ENCODE peak calls at places on chromosomes 4 and X, in five cellular contexts. F, K, P, H and L are unnamed samples.

GRCh38 chrX:12011075-12011474 is 127.2 kb upstream of the FRMPD4 start:
- DNase-seq in F (peak; percentile 68), K (no peak), P (no peak), H (peak; percentile 29), L (no peak)

GRCh38 chr4:11106769-11107168 is 321.9 kb downstream of the HS3ST1 start:
- DNase-seq in F (peak; percentile 15), K (no peak), P (no peak), H (no peak), L (no peak)

GRCh38 chrX:47191331-47191730 is 2.3 kb upstream of the UBA1 start:
- DNase-seq in F (peak; percentile 12), K (no peak), P (peak; percentile 47), H (no peak), L (peak; percentile 45)

GRCh38 chrX:72305286-72306084 is at the start of gene CITED1:
- DNase-seq in F (no peak), K (no peak), P (no peak), H (no peak), L (no peak)

GRCh38 chr4:8901335-8901734 is 29.7 kb upstream of the HMX1 start:
- DNase-seq in F (no peak), K (no peak), P (no peak), H (no peak), L (no peak)

GRCh38 chr4:44553143-44553542 is 98.3 kb downstream of the YIPF7 start:
- DNase-seq in F (no peak), K (no peak), P (no peak), H (no peak), L (no peak)

GRCh38 chrX:103688949-103689348 is 2.5 kb upstream of the MORF4L2 start:
- DNase-seq in F (peak; percentile 45), K (no peak), P (no peak), H (no peak), L (no peak)

GRCh38 chrX:138011461-138011860 is 445.5 kb downstream of the ZIC3 start:
- DNase-seq in F (no peak), K (peak; percentile 49), P (no peak), H (no peak), L (no peak)

GRCh38 chrX:50903387-50904027 is 7.0 kb upstream of the BMP15 start:
- DNase-seq in F (peak; percentile 38), K (no peak), P (no peak), H (no peak), L (peak; percentile 34)

GRCh38 chrX:136711147-136711546 is 63.2 kb downstream of the CD40LG start:
- DNase-seq in F (peak; percentile 53), K (no peak), P (peak; percentile 35), H (no peak), L (peak; percentile 13)

GRCh38 chr4:168917150-168917779 is 92.8 kb downstream of the CBR4 start:
- DNase-seq in F (peak; percentile 71), K (no peak), P (no peak), H (no peak), L (no peak)

GRCh38 chr4:153467897-153468262 is 1.7 kb downstream of the TMEM131L start:
- DNase-seq in F (no peak), K (no peak), P (no peak), H (no peak), L (no peak)

GRCh38 chr4:77232653-77233052 is 75.6 kb downstream of the CCNG2 start:
- DNase-seq in F (peak; percentile 33), K (no peak), P (no peak), H (no peak), L (no peak)

GRCh38 chr4:32140636-32141035 is 1420.5 kb downstream of the PCDH7 start:
- DNase-seq in F (peak; percentile 61), K (no peak), P (no peak), H (peak; percentile 6), L (no peak)
- H3K4me3 ChIP-seq in F (no peak overlapping the region), K (no peak overlapping the region), P (no peak overlapping the region), H (no peak overlapping the region), L (no peak overlapping the region)

DNA sequence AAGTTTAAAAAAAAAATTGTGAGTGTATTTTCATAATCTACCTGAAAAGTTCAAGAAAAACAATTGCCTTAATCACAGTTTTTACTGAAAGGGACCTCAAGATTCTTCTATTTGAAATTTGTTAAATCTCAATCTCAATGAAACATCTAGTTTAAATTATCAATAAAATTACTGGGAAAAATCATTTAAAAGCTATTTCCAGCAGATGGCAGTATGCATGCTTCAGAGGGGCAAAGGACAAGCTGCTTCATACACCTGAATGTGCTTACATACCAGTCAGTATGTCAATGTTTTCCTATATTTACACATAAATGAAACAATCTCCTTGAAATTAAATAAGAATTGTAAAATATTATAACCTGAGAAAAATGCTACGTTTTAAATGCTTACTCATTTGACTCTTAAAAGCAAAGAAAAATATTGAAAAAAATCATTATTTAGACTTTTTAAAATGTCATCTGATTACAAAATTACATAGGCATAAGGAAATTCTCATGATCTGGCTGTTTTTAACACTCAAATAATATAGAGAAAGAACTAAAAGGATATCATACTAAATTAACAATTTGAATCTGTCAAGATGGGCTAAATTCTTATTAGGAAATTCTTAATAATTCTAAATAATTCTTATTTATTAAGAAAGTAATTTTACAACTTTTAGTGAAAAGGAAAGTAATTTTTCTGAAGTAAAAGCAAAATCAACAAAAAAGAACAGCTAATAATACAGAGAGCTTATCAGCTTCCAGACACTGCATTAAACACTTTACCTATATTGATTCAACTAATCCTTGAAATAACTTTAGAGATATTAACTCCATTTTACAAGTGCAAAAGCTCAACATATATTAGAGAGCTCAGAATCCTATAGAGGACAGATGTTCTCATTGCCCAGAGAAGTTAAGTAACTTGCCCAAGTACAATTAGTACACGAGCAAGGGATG is 242.1 kb downstream of the ADAMTS3 start:
- DNase-seq in F (peak; percentile 57), K (no peak), P (no peak), H (no peak), L (no peak)
- TF ChIP-seq CTCF in F (peak; percentile 64), K (peak; percentile 51), P (peak; percentile 50), H (peak; percentile 71), L (peak; percentile 54)

DNA sequence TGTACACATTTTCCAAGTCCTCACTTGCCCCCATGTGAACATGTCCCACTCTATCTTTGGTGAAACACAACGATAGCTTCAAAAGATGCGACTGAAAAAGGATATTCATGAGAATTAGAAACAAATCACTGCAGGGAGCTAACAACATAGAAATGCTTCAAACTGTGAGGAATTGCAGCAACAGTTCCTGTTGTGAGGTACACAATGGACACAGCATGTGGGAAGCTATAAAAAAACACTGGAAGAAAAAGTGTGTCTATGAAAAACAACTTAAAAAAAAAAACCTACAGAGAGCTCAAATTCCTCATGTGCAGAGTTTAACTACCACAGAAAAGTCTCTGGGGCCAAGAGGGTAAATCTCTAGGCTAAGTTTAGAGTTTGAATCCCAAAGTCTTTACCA is 51.6 kb upstream of the BLTP1 start:
- DNase-seq in F (no peak), K (no peak), P (no peak), H (no peak), L (no peak)
- H3K4me3 ChIP-seq in F (no peak overlapping the region), K (no peak overlapping the region), P (no peak overlapping the region), H (no peak overlapping the region), L (no peak overlapping the region)

DNA sequence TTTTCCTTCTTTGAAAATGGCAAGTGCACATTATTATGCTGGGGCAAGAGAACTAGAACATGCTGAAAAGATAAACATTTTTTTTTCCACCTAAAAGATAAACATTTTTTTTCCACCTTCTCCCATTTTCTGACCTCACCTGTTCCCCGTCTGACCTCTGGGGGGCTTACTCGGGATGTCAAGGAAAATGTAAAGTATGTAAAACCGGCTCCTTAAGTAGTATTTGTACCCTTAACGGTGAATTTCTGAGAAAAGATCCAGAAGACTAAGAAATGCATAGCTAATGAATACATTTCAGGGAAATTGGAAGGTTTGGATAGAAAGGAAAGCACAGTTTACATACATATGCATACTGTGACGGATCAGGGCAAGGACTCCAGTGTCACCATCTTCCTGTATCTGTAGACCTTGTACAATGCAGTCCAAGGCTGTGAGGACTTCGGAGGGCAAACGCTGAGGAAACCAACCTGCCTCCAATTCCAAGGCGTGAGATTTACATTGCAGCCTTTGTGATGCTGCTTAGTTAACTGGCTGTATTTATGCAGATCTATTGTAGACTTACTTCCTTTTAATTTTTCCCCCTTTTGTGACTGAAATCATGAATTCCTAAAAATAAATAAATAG is 2185.9 kb upstream of the TENM3 start:
- DNase-seq in F (no peak), K (no peak), P (no peak), H (no peak), L (no peak)
- TF ChIP-seq CTCF in F (no peak), K (no peak), P (no peak), H (no peak), L (peak; percentile 31)

GRCh38 chr4:41454393-41454792 is 83.6 kb upstream of the LIMCH1 start:
- DNase-seq in F (no peak), K (no peak), P (no peak), H (no peak), L (no peak)
- H3K4me3 ChIP-seq in F (no peak overlapping the region), K (no peak overlapping the region), P (no peak overlapping the region), H (no peak overlapping the region), L (no peak overlapping the region)

GRCh38 chr4:132332932-132333722 is 816.0 kb upstream of the PCDH10 start:
- DNase-seq in F (peak; percentile 3), K (no peak), P (no peak), H (no peak), L (peak; percentile 5)
- TF ChIP-seq CTCF in F (peak; percentile 20), K (no peak), P (peak; percentile 3), H (peak; percentile 40), L (peak; percentile 23)

GRCh38 chr4:143355540-143356217 is 19.0 kb downstream of the GAB1 start:
- DNase-seq in F (peak; percentile 43), K (no peak), P (no peak), H (no peak), L (no peak)
- H3K4me3 ChIP-seq in F (no peak overlapping the region), K (no peak overlapping the region), P (no peak overlapping the region), H (no peak overlapping the region), L (no peak overlapping the region)

DNA sequence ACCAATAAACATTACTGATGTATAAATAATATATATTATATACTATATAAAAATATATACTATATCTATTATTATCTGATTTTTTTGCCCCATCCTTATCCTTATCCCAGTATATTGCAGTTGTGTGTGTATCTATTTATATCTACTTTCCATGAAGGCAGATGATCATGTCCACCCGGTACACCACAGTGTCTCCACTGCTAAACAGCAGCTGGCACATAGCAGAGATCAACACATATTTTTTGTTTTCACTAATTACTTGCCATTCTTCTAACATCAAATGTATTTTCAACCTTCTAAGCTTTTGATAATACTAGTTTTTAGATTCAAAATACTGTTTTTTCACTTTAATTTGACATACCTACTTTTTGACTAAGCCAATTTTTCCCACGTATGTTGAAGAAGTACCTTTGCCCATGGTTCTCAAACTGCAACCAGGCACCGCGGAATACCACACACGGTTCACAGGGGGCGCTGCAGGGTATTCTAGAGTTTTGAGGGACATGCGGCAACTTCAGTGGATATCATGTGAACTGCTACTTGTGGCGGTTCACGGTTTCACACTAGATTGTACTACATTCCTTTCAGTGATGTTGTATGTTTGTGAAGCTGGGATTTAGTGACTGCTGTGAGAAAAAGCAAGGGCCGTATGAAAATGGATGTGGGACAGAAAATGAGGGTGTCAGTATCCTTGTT is 182.5 kb upstream of the NPY2R start:
- DNase-seq in F (peak; percentile 25), K (no peak), P (no peak), H (no peak), L (peak; percentile 53)
- TF ChIP-seq CTCF in F (peak; percentile 26), K (peak; percentile 40), P (peak; percentile 40), H (peak; percentile 38), L (peak; percentile 54)

GRCh38 chr4:3483471-3483921 is 20.4 kb downstream of the DOK7 start:
- DNase-seq in F (no peak), K (no peak), P (no peak), H (no peak), L (no peak)
- H3K4me3 ChIP-seq in F (no peak overlapping the region), K (no peak overlapping the region), P (no peak overlapping the region), H (no peak overlapping the region), L (no peak overlapping the region)

GRCh38 chr4:3246458-3247398 is 2.2 kb upstream of the MSANTD1 start:
- DNase-seq in F (no peak), K (no peak), P (no peak), H (no peak), L (no peak)
- TF ChIP-seq CTCF in F (no peak), K (no peak), P (no peak), H (no peak), L (peak; percentile 8)